ENCODE peak calls at places on chromosome 2, in five cellular contexts. N is H1, M is HepG2, I is HCT116, U is K562. O is an unnamed sample.

GRCh38 chr2:182447843-182448242 is 21.0 kb upstream of the PDE1A start:
- DNase-seq in N (no peak), M (no peak), I (no peak), U (no peak), O (no peak)

GRCh38 chr2:18536100-18536499 is 24.4 kb downstream of the RDH14 start:
- DNase-seq in N (no peak), M (no peak), I (no peak), U (no peak), O (no peak)

GRCh38 chr2:222946700-222947278 is 86.0 kb downstream of the ACSL3 start:
- DNase-seq in N (no peak), M (no peak), I (no peak), U (no peak), O (no peak)

GRCh38 chr2:65175894-65176527 is 46.1 kb upstream of the RAB1A start:
- DNase-seq in N (no peak), M (no peak), I (no peak), U (no peak), O (no peak)

GRCh38 chr2:25341753-25342371 is at the start of gene DNMT3A:
- DNase-seq in N (no peak), M (no peak), I (no peak), U (peak), O (peak)

GRCh38 chr2:88265352-88265960 is 95.3 kb downstream of the THNSL2 start:
- DNase-seq in N (no peak), M (peak), I (peak), U (peak), O (no peak)

GRCh38 chr2:57097855-57098254 is 914.1 kb downstream of the CCDC85A start:
- DNase-seq in N (no peak), M (no peak), I (no peak), U (no peak), O (no peak)

GRCh38 chr2:212066546-212066945 is 472.1 kb downstream of the ERBB4 start:
- DNase-seq in N (no peak), M (no peak), I (no peak), U (no peak), O (no peak)

GRCh38 chr2:38323623-38324022 is 53.5 kb downstream of the ATL2 start:
- DNase-seq in N (no peak), M (no peak), I (no peak), U (no peak), O (no peak)

GRCh38 chr2:27888790-27889189 is 1.4 kb downstream of the RBKS start:
- DNase-seq in N (no peak), M (no peak), I (no peak), U (no peak), O (no peak)

GRCh38 chr2:180622122-180622918 is 358.1 kb upstream of the UBE2E3 start:
- DNase-seq in N (no peak), M (no peak), I (no peak), U (no peak), O (no peak)

GRCh38 chr2:240162531-240162930 is 22.1 kb upstream of the OTOS start:
- DNase-seq in N (no peak), M (no peak), I (no peak), U (no peak), O (no peak)

GRCh38 chr2:153403937-153404336 is 74.6 kb downstream of the RPRM start:
- DNase-seq in N (no peak), M (no peak), I (no peak), U (no peak), O (no peak)

GRCh38 chr2:71882236-71882946 is 265.3 kb downstream of the CYP26B1 start:
- DNase-seq in N (no peak), M (no peak), I (no peak), U (no peak), O (no peak)

GRCh38 chr2:71879509-71880184 is 268.0 kb downstream of the CYP26B1 start:
- DNase-seq in N (no peak), M (no peak), I (no peak), U (no peak), O (no peak)

GRCh38 chr2:71880287-71880686 is 267.4 kb downstream of the CYP26B1 start:
- DNase-seq in N (no peak), M (no peak), I (no peak), U (no peak), O (no peak)

GRCh38 chr2:71882949-71883472 is 264.7 kb downstream of the CYP26B1 start:
- DNase-seq in N (no peak), M (peak), I (peak), U (peak), O (no peak)

DNA sequence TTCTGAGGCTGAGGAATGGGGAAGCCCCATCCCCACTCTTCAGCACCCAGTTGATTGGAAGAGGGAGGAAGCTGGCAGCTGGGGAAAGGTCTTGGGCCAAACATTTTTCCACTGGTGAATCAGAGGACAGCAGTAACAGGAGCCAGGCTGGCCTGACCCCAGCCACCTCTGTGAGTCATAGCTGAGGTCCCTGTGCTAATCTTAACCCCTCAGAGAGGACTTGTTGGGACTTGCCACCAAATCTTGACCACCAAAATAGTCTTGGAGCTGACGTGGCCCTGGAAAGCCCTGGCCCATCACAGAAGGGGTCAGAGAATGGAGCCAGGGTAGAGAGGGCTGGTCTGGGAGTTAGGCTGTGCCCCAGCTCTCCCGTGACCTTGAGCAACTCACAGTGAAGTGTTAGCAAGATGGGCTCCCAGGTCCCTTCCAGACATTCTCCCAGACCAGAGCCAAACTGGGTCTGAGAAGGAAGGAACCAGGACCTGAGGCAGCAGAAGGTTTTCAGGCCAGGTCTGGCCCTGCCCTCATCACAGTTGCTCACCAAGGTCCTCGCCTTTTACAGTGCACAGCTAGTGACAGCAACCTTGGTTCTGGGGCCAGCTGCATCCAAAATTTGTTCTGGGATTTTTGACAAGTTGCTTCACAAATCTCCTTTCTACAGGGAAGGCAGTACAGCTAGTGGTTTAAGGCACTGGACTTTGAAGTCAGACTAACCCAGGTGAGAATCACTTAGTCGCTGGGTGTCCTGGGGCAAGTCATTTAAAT is 266.6 kb downstream of the CYP26B1 start:
- DNase-seq in N (no peak), M (peak), I (peak), U (peak), O (no peak)
- TF ChIP-seq ATF3 in N (no peak), M (no peak), I (no peak), U (no peak), O (no peak)

GRCh38 chr2:216934623-216935022 is 74.8 kb upstream of the TNP1 start:
- DNase-seq in N (no peak), M (no peak), I (no peak), U (no peak), O (no peak)

GRCh38 chr2:216932806-216933579 is 73.1 kb upstream of the TNP1 start:
- DNase-seq in N (no peak), M (no peak), I (no peak), U (no peak), O (no peak)

GRCh38 chr2:216932113-216932512 is 72.2 kb upstream of the TNP1 start:
- DNase-seq in N (no peak), M (no peak), I (no peak), U (no peak), O (no peak)

GRCh38 chr2:216934151-216934550 is 74.3 kb upstream of the TNP1 start:
- DNase-seq in N (no peak), M (no peak), I (no peak), U (no peak), O (no peak)

DNA sequence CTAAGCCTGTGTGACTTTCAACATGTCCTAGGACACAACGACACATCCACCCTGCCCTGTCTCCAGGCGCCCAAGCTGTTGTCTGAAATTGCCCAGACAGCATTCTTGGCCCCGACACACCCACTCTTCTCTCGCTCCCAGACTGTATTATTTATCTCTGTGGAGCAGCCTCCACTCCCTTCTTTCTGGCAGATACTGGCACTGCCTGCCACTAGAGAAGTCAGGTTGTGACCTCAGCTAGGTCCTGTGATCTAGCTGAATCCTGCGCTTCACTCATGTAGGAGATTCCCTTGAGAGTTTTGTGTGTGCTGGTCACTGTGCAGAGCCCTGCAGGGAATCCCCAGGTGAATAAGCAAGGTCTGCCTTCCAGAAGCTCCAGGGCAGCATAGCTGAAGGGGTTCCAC is 77.1 kb upstream of the TNP1 start:
- DNase-seq in N (no peak), M (no peak), I (no peak), U (no peak), O (no peak)
- TF ChIP-seq SP1 in N (no peak), M (no peak), I (no peak), U (no peak), O (no peak)

GRCh38 chr2:236531205-236531604 is 38.4 kb upstream of the ACKR3 start:
- DNase-seq in N (no peak), M (no peak), I (no peak), U (no peak), O (no peak)

GRCh38 chr2:236535024-236535423 is 34.6 kb upstream of the ACKR3 start:
- DNase-seq in N (no peak), M (no peak), I (no peak), U (no peak), O (no peak)

GRCh38 chr2:236530512-236530911 is 39.1 kb upstream of the ACKR3 start:
- DNase-seq in N (no peak), M (no peak), I (no peak), U (no peak), O (no peak)

GRCh38 chr2:236533343-236533742 is 36.3 kb upstream of the ACKR3 start:
- DNase-seq in N (no peak), M (no peak), I (no peak), U (no peak), O (no peak)

DNA sequence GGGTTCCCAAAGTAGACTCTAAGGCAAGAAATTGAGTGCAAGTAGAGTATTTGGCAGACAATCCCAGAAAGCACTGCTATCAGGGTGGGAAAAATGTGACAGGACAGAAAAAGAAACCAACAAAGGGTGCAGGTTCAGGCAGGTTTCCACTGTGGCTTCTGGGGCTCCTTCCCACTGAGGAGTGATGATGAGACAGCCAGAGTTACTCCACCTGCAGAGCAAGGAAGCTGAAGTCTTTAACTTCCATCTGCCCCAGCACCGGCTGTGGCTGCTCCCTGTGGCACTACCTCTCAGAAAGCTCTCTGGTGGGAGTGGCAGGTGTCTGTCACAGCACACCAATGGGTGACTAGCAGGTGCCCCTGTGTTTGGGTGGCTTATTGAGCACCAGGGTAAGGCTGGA is 37.6 kb upstream of the ACKR3 start:
- DNase-seq in N (no peak), M (no peak), I (no peak), U (no peak), O (no peak)
- TF ChIP-seq ATF3 in N (no peak), M (no peak), I (no peak), U (no peak), O (no peak)

DNA sequence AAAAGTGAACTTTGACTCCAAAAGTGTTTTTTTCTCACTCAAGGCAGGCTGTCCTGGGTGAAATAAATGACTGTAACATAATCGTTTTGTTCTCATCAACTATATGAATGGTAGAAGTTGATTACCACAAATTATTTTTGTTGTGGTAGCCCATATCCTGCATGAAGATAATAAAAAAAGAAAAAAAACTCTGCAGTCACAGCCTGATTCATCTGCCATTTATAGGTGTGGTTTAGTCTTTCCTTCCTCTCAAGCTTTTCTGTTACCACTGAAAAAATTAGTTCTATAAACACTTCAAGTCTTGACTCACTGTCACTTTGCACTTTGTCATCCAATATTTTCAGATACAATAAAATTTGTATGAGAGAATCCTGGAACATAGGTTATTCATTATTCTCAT is 522.0 kb downstream of the PLCL1 start:
- DNase-seq in N (no peak), M (no peak), I (no peak), U (no peak), O (no peak)
- TF ChIP-seq SP1 in N (no peak), M (no peak), I (no peak), U (no peak), O (no peak)

DNA sequence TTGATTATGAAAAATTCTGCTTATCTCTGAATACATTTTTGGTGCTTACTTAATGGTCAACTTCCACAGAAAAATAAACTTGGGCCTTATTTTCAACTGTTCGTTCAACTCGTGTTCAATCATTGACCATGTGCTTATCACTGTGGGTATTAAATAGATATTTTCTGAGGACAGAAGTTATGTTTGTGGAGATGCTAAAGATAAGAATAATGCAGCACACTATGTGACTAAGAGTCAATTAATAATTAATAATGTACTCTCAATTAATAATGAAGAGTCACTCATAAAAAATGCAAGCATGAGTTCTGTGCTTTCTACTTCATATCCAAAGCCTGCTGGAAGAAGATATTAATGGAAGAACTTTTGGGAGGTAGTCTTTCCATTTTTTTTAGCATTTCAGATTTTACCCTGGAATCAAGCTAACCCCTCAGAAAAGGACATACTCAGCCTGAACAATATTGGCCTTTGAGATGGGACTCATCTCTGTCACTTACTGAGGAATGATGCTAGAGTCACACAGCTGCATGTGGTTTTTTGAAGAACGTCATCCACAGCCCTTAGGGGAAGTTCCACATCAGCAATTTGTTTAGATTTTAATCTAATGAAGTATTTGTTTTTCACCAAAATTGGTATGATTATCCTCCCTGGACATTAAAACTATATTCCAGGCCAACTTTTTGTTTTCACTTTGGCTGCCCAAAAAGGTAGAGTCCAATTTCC is 191.9 kb upstream of the CRIM1 start:
- DNase-seq in N (no peak), M (no peak), I (no peak), U (no peak), O (no peak)
- TF ChIP-seq ATF3 in N (no peak), M (no peak), I (no peak), U (no peak), O (no peak)

GRCh38 chr2:46122971-46123365 is 174.2 kb upstream of the EPAS1 start:
- DNase-seq in N (no peak), M (no peak), I (no peak), U (no peak), O (no peak)
- TF ChIP-seq SP1 in N (no peak), M (no peak), I (no peak), U (no peak), O (no peak)

DNA sequence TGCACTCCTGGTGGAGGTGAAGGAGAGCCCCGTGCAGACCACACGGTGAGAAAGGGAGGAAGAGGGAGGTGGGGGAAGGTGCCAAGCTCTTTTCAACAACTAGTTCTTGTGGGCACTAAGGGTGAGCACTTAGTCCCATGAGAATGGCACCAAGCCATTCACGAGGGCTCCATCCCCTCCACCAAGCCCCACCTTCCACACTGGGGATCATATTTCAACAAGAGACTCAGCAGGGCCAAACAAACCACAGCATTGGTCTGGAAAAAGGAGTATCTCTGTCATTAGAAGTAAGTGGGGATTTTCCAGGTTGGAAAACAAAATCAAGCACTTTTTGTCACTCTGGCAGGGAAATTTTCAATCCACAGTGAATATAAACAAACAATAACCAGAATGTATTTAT is 38.4 kb downstream of the ZAP70 start:
- DNase-seq in N (no peak), M (no peak), I (no peak), U (no peak), O (no peak)
- TF ChIP-seq ATF3 in N (no peak), M (no peak), I (no peak), U (no peak), O (no peak)

GRCh38 chr2:33785201-33786106 is 186.4 kb upstream of the FAM98A start:
- DNase-seq in N (no peak), M (no peak), I (no peak), U (no peak), O (no peak)
- TF ChIP-seq SP1 in N (no peak), M (no peak), I (no peak), U (no peak), O (no peak)

GRCh38 chr2:98269830-98270229 is 76.4 kb upstream of the CNGA3 start:
- DNase-seq in N (no peak), M (no peak), I (no peak), U (no peak), O (no peak)

GRCh38 chr2:98263362-98263761 is 82.9 kb upstream of the CNGA3 start:
- DNase-seq in N (no peak), M (no peak), I (no peak), U (no peak), O (no peak)

DNA sequence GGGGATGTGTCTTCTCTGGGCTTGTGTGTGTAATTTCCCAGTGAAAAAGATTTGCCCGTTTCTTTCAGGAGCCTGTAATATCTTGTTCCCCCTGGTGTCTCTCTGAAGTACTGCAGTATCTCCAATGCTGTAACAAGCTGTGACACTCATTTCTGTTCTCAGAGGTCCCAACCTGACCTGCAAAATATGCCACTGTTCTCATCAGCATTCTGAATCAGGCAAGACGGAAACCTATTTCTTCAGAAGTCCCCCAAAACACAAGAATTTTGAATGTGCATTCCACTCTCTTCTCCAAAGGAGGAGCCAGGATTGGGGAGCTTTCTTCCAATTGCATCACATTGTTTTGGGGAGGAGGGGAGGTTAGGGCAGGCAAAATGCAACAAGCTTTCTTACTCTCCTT is 77.0 kb upstream of the CNGA3 start:
- DNase-seq in N (no peak), M (peak), I (peak), U (peak), O (no peak)
- TF ChIP-seq ATF3 in N (no peak), M (no peak), I (no peak), U (no peak), O (no peak)